ENCODE peak calls at places on chromosome 5, in four cellular contexts. K is Panc1, E is AG10803, F is AG09309. N is an unnamed sample.

GRCh38 chr5:179668404-179668803 is 12.4 kb downstream of the CBY3 start:
- DNase-seq in K (no peak), F (no peak), E (peak; percentile 53), N (peak; percentile 4)

GRCh38 chr5:81924467-81924866 is 47.4 kb upstream of the ATG10 start:
- DNase-seq in F (no peak), E (no peak), K (no peak), N (no peak)

GRCh38 chr5:161686881-161687280 is 1.4 kb downstream of the GABRA6 start:
- DNase-seq in E (no peak), F (no peak), K (no peak), N (no peak)

GRCh38 chr5:43729846-43730478 is 127.0 kb downstream of the NNT start:
- DNase-seq in K (no peak), E (peak; percentile 53), F (peak; percentile 11), N (peak; percentile 17)

GRCh38 chr5:143491644-143492043 is 88.2 kb upstream of the NR3C1 start:
- DNase-seq in E (peak; percentile 39), K (no peak), F (no peak), N (no peak)

GRCh38 chr5:142782976-142783539 is 12.9 kb downstream of the ARHGAP26 start:
- DNase-seq in F (no peak), K (no peak), E (no peak), N (no peak)

GRCh38 chr5:74630387-74631087 is 10.0 kb downstream of the ENC1 start:
- DNase-seq in F (peak; percentile 57), K (peak; percentile 87), E (peak; percentile 75), N (no peak)

GRCh38 chr5:173633304-173633703 is 16.9 kb upstream of the BOD1 start:
- DNase-seq in E (no peak), F (no peak), K (no peak), N (no peak)

GRCh38 chr5:151618907-151619306 is 27.8 kb upstream of the FAT2 start:
- DNase-seq in F (no peak), K (no peak), E (no peak), N (no peak)

GRCh38 chr5:150562832-150563231 is 54.9 kb downstream of the NDST1 start:
- DNase-seq in F (no peak), K (peak; percentile 59), E (peak; percentile 48), N (no peak)

GRCh38 chr5:9149988-9150387 is 395.9 kb downstream of the SEMA5A start:
- DNase-seq in F (no peak), E (peak; percentile 73), K (no peak), N (peak; percentile 59)

GRCh38 chr5:130198927-130199326 is 294.7 kb downstream of the CHSY3 start:
- DNase-seq in K (peak; percentile 7), E (peak; percentile 30), F (no peak), N (no peak)

GRCh38 chr5:106311230-106311629 is 1359.5 kb downstream of the EFNA5 start:
- DNase-seq in F (no peak), E (no peak), K (no peak), N (no peak)

DNA sequence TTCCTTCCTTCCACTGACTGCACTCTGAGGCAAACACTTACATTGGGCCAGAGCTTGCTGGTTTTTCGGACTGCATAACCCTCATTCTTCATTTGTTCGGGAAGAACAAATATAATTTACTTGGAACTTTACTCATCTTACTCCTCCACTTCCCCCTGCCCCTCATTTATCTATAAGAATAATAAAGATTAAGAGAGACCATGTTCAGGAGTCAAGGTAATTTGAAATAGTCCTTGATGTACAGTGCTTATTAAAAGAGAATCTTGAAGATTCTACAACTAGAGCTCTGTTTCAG is 65.6 kb downstream of the BASP1 start:
- DNase-seq in K (no peak), E (no peak), F (no peak), N (no peak)
- H3K4me3 ChIP-seq in K (no peak overlapping the region), E (no peak overlapping the region), F (no peak overlapping the region), N (no peak overlapping the region)

DNA sequence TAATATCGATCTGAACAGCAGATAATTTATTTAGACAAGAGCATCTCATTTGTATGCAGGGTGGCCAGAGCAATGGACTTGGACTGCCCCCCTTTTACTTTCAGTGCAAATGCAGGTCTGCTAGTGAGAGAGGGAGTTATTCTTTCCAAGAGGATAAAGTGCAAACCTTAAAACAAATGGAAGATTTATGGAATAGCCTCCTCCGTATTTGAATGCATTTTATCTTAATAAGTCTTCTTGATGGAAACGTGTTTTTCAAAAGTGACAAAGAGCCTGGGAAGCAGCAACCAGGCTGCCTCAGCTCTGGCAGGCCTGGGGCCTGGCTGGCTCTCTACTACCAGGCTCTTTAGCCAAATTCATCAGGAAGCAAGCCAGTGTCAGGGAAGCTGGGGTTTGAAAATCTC is 6.8 kb downstream of the NR2F1 start:
- DNase-seq in F (no peak), K (no peak), E (no peak), N (no peak)
- H3K4me3 ChIP-seq in F (no peak overlapping the region), K (no peak overlapping the region), E (no peak overlapping the region), N (no peak overlapping the region)

GRCh38 chr5:139393497-139394122 is 1.3 kb downstream of the PROB1 start:
- DNase-seq in E (no peak), K (no peak), F (no peak), N (no peak)

GRCh38 chr5:139395844-139396640 is 1.1 kb upstream of the PROB1 start:
- DNase-seq in K (no peak), E (no peak), F (no peak), N (no peak)

GRCh38 chr5:139394123-139394653 is 716 bp downstream of the PROB1 start:
- DNase-seq in F (no peak), E (no peak), K (no peak), N (no peak)

GRCh38 chr5:139396691-139397090 is 1.8 kb upstream of the PROB1 start:
- DNase-seq in E (no peak), K (no peak), F (no peak), N (no peak)

DNA sequence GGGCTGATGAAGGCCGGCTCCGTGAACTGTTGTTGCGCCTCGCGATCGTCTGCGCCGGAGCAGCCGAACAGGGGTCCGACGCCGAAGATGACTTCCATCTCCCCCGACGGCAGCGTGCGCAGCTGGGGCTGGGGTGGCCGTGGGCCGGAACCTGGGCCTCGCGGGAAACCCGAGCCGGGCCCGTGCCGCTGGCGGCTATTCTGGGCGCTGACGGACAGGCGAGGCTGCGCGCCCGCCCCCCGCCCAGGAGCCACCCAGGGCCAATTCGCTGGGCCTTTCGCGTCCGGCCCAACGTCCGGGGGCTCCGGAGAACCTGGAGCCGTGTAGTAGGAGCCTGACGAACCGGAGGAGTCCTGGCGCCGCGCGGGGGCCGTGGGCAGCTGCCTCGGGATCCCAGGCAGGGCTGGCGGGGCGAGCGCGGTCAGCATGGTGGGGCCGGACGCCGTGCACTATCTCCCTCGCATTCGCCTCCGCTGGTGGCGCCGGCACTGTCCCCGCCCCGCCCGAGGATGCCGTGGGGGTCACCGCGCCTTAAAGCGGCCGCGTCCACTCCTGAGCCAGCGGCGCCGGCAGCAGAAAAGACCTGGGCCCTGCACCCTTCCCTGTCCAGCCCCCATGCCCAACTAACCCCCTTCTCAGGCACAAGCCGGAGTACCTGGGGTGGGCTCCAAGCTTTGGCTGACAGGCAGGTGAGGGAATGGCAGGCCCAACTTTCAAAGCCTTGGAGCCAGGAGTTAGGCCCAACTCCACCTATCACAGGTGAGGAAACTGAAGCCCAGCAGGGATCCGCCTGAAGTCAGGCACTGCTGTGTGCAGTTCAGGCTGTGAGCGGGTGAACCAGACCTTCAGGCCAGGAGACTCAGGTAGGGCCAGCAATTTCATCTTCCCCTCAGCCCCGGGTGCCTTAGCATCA is at the start of gene PROB1:
- DNase-seq in E (no peak), F (no peak), K (no peak), N (no peak)
- H3K4me3 ChIP-seq in E (peak within 1 kb of the TSS; percentile 49), F (peak within 1 kb of the TSS; percentile 59), K (no peak within 1 kb of the TSS), N (peak within 1 kb of the TSS; percentile 43)

GRCh38 chr5:115962239-115962564 is at the start of gene LVRN:
- DNase-seq in F (no peak), K (no peak), E (no peak), N (no peak)
- H3K4me3 ChIP-seq in F (peak within 1 kb of the TSS; percentile 38), K (peak within 1 kb of the TSS; percentile 12), E (peak within 1 kb of the TSS; percentile 50), N (peak within 1 kb of the TSS; percentile 21)

GRCh38 chr5:132296412-132297001 is 2.3 kb downstream of the SLC22A4 start:
- DNase-seq in F (no peak), K (no peak), E (no peak), N (no peak)

GRCh38 chr5:132293992-132294727 is at the start of gene SLC22A4:
- DNase-seq in K (peak; percentile 68), E (peak; percentile 93), F (peak; percentile 68), N (peak; percentile 70)

GRCh38 chr5:132293066-132293991 is 865 bp upstream of the SLC22A4 start:
- DNase-seq in K (peak; percentile 45), E (peak; percentile 82), F (no peak), N (peak; percentile 31)

GRCh38 chr5:132295505-132296411 is 1.6 kb downstream of the SLC22A4 start:
- DNase-seq in F (no peak), K (no peak), E (no peak), N (no peak)

DNA sequence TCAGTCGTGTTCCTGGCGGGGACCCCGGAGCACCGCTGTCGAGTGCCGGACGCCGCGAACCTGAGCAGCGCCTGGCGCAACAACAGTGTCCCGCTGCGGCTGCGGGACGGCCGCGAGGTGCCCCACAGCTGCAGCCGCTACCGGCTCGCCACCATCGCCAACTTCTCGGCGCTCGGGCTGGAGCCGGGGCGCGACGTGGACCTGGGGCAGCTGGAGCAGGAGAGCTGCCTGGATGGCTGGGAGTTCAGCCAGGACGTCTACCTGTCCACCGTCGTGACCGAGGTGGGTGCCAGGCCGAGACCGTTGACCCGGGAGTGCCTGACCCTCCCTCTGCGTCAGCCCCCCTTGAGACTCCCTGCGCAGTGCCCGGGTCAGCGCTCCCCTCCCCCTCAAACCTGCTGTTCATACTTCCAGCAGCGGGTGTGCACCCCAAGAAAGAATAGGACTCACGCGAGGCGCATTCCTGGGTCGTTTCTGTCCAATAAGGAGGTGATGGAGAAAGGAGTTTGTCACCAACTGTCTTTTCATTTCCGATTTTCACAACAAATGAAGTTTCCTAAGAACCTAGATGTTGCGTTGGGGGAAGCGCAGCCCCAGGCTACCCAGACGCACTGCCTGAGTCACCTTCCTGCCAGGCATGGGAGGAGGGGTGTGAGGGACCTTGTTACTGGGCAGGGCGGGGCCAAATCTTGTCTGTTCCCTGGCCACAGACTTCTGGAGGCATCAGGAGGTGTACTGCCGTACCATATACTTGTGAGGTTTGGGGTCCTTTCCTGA is 722 bp downstream of the SLC22A4 start:
- DNase-seq in E (peak; percentile 86), K (peak; percentile 54), F (peak; percentile 69), N (peak; percentile 69)
- H3K4me3 ChIP-seq in E (peak overlapping the region; percentile 88), K (peak overlapping the region; percentile 57), F (peak overlapping the region; percentile 92), N (peak overlapping the region; percentile 62)

GRCh38 chr5:135466178-135467050 is 14.3 kb upstream of the TIFAB start:
- DNase-seq in F (peak; percentile 7), K (no peak), E (peak; percentile 55), N (no peak)
- H3K4me3 ChIP-seq in F (no peak overlapping the region), K (no peak overlapping the region), E (peak overlapping the region; percentile 36), N (no peak overlapping the region)